ENCODE peak calls at places on chromosomes 6 and 20, in nine cellular contexts. N, Y, K, D, U, L, F, A and X are unnamed samples.

GRCh38 chr6:36574679-36575078 is 19.5 kb upstream of the SRSF3 start:
- DNase-seq in N (no peak), Y (no peak), K (no peak), D (no peak), U (no peak), L (no peak), F (no peak), A (no peak), X (no peak)

GRCh38 chr6:35023091-35023490 is 118.0 kb downstream of the TCP11 start:
- DNase-seq in N (no peak), Y (no peak), K (no peak), D (no peak), U (no peak), L (no peak), F (no peak), A (no peak), X (no peak)

GRCh38 chr6:163892814-163893561 is 478.5 kb downstream of the QKI start:
- DNase-seq in N (no peak), Y (no peak), K (no peak), D (no peak), U (no peak), L (no peak), F (no peak), A (no peak), X (no peak)

GRCh38 chr20:12882832-12883506 is 125.8 kb upstream of the SPTLC3 start:
- DNase-seq in N (no peak), Y (no peak), K (no peak), D (no peak), U (peak; percentile 54), L (no peak), F (no peak), A (no peak), X (no peak)

GRCh38 chr6:110708295-110708965 is 106.8 kb downstream of the CDK19 start:
- DNase-seq in N (no peak), Y (no peak), K (peak; percentile 27), D (no peak), U (peak; percentile 61), L (no peak), F (no peak), A (no peak), X (no peak)

GRCh38 chr6:131602913-131603312 is 25.1 kb downstream of the MED23 start:
- DNase-seq in N (no peak), Y (no peak), K (peak; percentile 90), D (no peak), U (peak; percentile 92), L (no peak), F (peak; percentile 7), A (no peak), X (no peak)

GRCh38 chr6:157392927-157393666 is 12.1 kb downstream of the ZDHHC14 start:
- DNase-seq in N (no peak), Y (no peak), K (no peak), D (no peak), U (no peak), L (no peak), F (no peak), A (no peak), X (no peak)

GRCh38 chr6:90406142-90406794 is 109.6 kb upstream of the BACH2 start:
- DNase-seq in N (no peak), Y (no peak), K (peak; percentile 44), D (no peak), U (peak; percentile 62), L (no peak), F (peak; percentile 84), A (peak; percentile 8), X (no peak)

GRCh38 chr6:89371849-89372505 is 19.5 kb upstream of the UBE2J1 start:
- DNase-seq in N (peak; percentile 64), Y (peak; percentile 75), K (peak; percentile 37), D (peak; percentile 74), U (peak; percentile 47), L (peak; percentile 89), F (peak; percentile 70), A (peak; percentile 91), X (peak; percentile 75)

GRCh38 chr20:20741067-20742045 is 28.9 kb upstream of the RALGAPA2 start:
- DNase-seq in N (no peak), Y (no peak), K (no peak), D (no peak), U (no peak), L (no peak), F (no peak), A (no peak), X (no peak)

GRCh38 chr6:4979426-4979825 is 24.4 kb downstream of the RPP40 start:
- DNase-seq in N (no peak), Y (no peak), K (no peak), D (no peak), U (no peak), L (no peak), F (no peak), A (no peak), X (no peak)

GRCh38 chr20:23228912-23229311 is 121.7 kb upstream of the NXT1 start:
- DNase-seq in N (no peak), Y (no peak), K (no peak), D (no peak), U (peak; percentile 96), L (no peak), F (no peak), A (no peak), X (no peak)

GRCh38 chr20:25286917-25287316 is 39.0 kb downstream of the PYGB start:
- DNase-seq in N (no peak), Y (no peak), K (no peak), D (no peak), U (no peak), L (peak; percentile 56), F (no peak), A (no peak), X (no peak)

GRCh38 chr20:10758446-10758845 is 84.6 kb upstream of the JAG1 start:
- DNase-seq in N (no peak), Y (no peak), K (no peak), D (no peak), U (no peak), L (no peak), F (peak; percentile 46), A (no peak), X (no peak)

GRCh38 chr6:117477988-117478852 is 4.3 kb upstream of the DCBLD1 start:
- DNase-seq in N (no peak), Y (no peak), K (no peak), D (no peak), U (peak; percentile 40), L (no peak), F (peak; percentile 10), A (peak; percentile 70), X (peak; percentile 48)

GRCh38 chr20:7106910-7107309 is 339.4 kb downstream of the BMP2 start:
- DNase-seq in N (no peak), Y (no peak), K (no peak), D (no peak), U (no peak), L (no peak), F (no peak), A (no peak), X (no peak)

GRCh38 chr6:107673076-107673494 is 151.0 kb downstream of the SCML4 start:
- DNase-seq in N (no peak), Y (no peak), K (no peak), D (no peak), U (peak; percentile 82), L (no peak), F (no peak), A (no peak), X (no peak)

GRCh38 chr20:19095762-19096161 is 116.7 kb upstream of the SLC24A3 start:
- DNase-seq in N (no peak), Y (no peak), K (no peak), D (no peak), U (no peak), L (no peak), F (no peak), A (no peak), X (no peak)
- TF ChIP-seq CTCF in N (no peak), Y (no peak), K (no peak), D (no peak), U (no peak), L (no peak), F (no peak), A (no peak), X (no peak)

DNA sequence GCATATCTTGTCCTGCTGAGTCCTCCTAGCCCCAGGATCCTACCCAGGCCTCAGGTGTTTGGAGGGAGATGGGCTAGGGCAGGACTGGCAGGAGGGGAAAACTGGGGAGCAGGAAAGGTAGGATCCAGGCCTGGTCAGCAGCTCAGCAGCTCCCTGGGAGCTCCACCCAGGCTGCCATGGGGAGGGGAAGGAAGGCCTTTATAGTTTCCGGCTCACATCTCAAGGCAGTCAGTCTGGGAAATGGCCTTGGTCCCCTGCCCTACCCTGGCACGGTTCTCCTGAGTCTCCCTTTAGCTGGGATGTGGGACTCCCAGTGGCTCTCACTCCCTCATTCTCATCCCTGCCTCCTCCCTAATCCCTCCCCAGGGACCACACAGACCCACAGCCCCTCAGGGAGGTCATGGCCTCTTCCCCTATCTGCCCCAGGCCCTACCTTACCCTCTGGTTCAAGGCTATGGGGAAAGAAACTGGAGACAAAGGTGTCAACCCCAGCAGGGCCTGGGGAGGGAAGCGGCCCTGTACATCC is 1.6 kb downstream of the SLC44A4 start:
- DNase-seq in N (no peak), Y (no peak), K (no peak), D (no peak), U (no peak), L (no peak), F (no peak), A (no peak), X (no peak)
- TF ChIP-seq CTCF in N (no peak), Y (no peak), K (no peak), D (no peak), U (no peak), L (no peak), F (no peak), A (no peak), X (no peak)

GRCh38 chr20:41196653-41197225 is 59.4 kb downstream of the PLCG1 start:
- DNase-seq in N (no peak), Y (no peak), K (no peak), D (no peak), U (no peak), L (no peak), F (no peak), A (no peak), X (no peak)

GRCh38 chr20:41201760-41202159 is 64.4 kb downstream of the PLCG1 start:
- DNase-seq in N (no peak), Y (no peak), K (no peak), D (no peak), U (no peak), L (no peak), F (no peak), A (no peak), X (no peak)

GRCh38 chr20:41202426-41202825 is 65.1 kb downstream of the PLCG1 start:
- DNase-seq in N (no peak), Y (no peak), K (no peak), D (no peak), U (no peak), L (no peak), F (no peak), A (no peak), X (no peak)

GRCh38 chr20:41200446-41201202 is 63.3 kb downstream of the PLCG1 start:
- DNase-seq in N (no peak), Y (no peak), K (no peak), D (no peak), U (no peak), L (no peak), F (no peak), A (no peak), X (no peak)

GRCh38 chr20:41198443-41198842 is 61.1 kb downstream of the PLCG1 start:
- DNase-seq in N (no peak), Y (no peak), K (no peak), D (no peak), U (no peak), L (no peak), F (no peak), A (no peak), X (no peak)
- TF ChIP-seq CTCF in N (no peak), Y (no peak), K (no peak), D (no peak), U (no peak), L (no peak), F (no peak), A (no peak), X (no peak)

GRCh38 chr6:103273048-103273447 is 1586.7 kb downstream of the HACE1 start:
- DNase-seq in N (no peak), Y (no peak), K (no peak), D (no peak), U (no peak), L (no peak), F (no peak), A (no peak), X (no peak)
- TF ChIP-seq CTCF in N (peak; percentile 52), Y (peak; percentile 59), K (peak; percentile 21), D (no peak), U (no peak), L (peak; percentile 23), F (no peak), A (no peak), X (no peak)